ENCODE peak calls at places on chromosomes 5 and 9, in ten cellular contexts. One of them, this sample, is unnamed. For H3K27me3, the result is how much of the 10 kb centered on the place peaks cover.

GRCh38 chr5:27727254-27727653 is 688.9 kb upstream of the CDH9 start:
- DNase-seq in HCT116: no peak
- DNase-seq in heart right ventricle: no peak
- DNase-seq in right cardiac atrium: no peak
- DNase-seq in transverse colon: no peak
- DNase-seq in kidney epithelial cell: no peak
- DNase-seq in cardiac muscle cell: no peak
- DNase-seq in body of pancreas: no peak
- DNase-seq in vagina: no peak
- DNase-seq in dorsolateral prefrontal cortex: no peak
- DNase-seq in this sample: no peak

GRCh38 chr5:74042559-74043357 is 416.8 kb downstream of the ARHGEF28 start:
- DNase-seq in HCT116: no peak
- DNase-seq in heart right ventricle: no peak
- DNase-seq in right cardiac atrium: no peak
- DNase-seq in transverse colon: no peak
- DNase-seq in kidney epithelial cell: no peak
- DNase-seq in cardiac muscle cell: peak
- DNase-seq in body of pancreas: no peak
- DNase-seq in vagina: no peak
- DNase-seq in dorsolateral prefrontal cortex: no peak
- DNase-seq in this sample: no peak

GRCh38 chr9:110443146-110443877 is 105.6 kb upstream of the TXNDC8 start:
- DNase-seq in HCT116: no peak
- DNase-seq in heart right ventricle: no peak
- DNase-seq in right cardiac atrium: no peak
- DNase-seq in transverse colon: no peak
- DNase-seq in kidney epithelial cell: no peak
- DNase-seq in cardiac muscle cell: peak
- DNase-seq in body of pancreas: no peak
- DNase-seq in vagina: no peak
- DNase-seq in dorsolateral prefrontal cortex: no peak
- DNase-seq in this sample: no peak

GRCh38 chr9:3931996-3932906 is 367.6 kb downstream of the GLIS3 start:
- DNase-seq in HCT116: no peak
- DNase-seq in heart right ventricle: no peak
- DNase-seq in right cardiac atrium: no peak
- DNase-seq in transverse colon: no peak
- DNase-seq in kidney epithelial cell: no peak
- DNase-seq in cardiac muscle cell: peak
- DNase-seq in body of pancreas: no peak
- DNase-seq in vagina: no peak
- DNase-seq in dorsolateral prefrontal cortex: no peak
- DNase-seq in this sample: no peak

GRCh38 chr5:40616791-40617190 is 62.9 kb upstream of the PTGER4 start:
- DNase-seq in HCT116: no peak
- DNase-seq in heart right ventricle: no peak
- DNase-seq in right cardiac atrium: no peak
- DNase-seq in transverse colon: no peak
- DNase-seq in kidney epithelial cell: no peak
- DNase-seq in cardiac muscle cell: no peak
- DNase-seq in body of pancreas: no peak
- DNase-seq in vagina: no peak
- DNase-seq in dorsolateral prefrontal cortex: no peak
- DNase-seq in this sample: no peak

GRCh38 chr5:16588434-16589214 is 28.2 kb downstream of the RETREG1 start:
- DNase-seq in HCT116: no peak
- DNase-seq in heart right ventricle: no peak
- DNase-seq in right cardiac atrium: no peak
- DNase-seq in transverse colon: no peak
- DNase-seq in kidney epithelial cell: no peak
- DNase-seq in cardiac muscle cell: no peak
- DNase-seq in body of pancreas: peak
- DNase-seq in vagina: no peak
- DNase-seq in dorsolateral prefrontal cortex: no peak
- DNase-seq in this sample: no peak

GRCh38 chr9:25677301-25678146 is 720 bp downstream of the TUSC1 start:
- DNase-seq in HCT116: no peak
- DNase-seq in heart right ventricle: peak
- DNase-seq in right cardiac atrium: peak
- DNase-seq in transverse colon: peak
- DNase-seq in kidney epithelial cell: no peak
- DNase-seq in cardiac muscle cell: peak
- DNase-seq in body of pancreas: peak
- DNase-seq in vagina: no peak
- DNase-seq in dorsolateral prefrontal cortex: peak
- DNase-seq in this sample: peak

GRCh38 chr9:32820322-32820721 is 37.0 kb downstream of the TMEM215 start:
- DNase-seq in HCT116: no peak
- DNase-seq in heart right ventricle: no peak
- DNase-seq in right cardiac atrium: no peak
- DNase-seq in transverse colon: no peak
- DNase-seq in kidney epithelial cell: no peak
- DNase-seq in cardiac muscle cell: no peak
- DNase-seq in body of pancreas: no peak
- DNase-seq in vagina: no peak
- DNase-seq in dorsolateral prefrontal cortex: no peak
- DNase-seq in this sample: no peak

GRCh38 chr5:146048994-146049703 is 56.2 kb downstream of the PLAC8L1 start:
- DNase-seq in HCT116: peak
- DNase-seq in heart right ventricle: no peak
- DNase-seq in right cardiac atrium: no peak
- DNase-seq in transverse colon: peak
- DNase-seq in kidney epithelial cell: peak
- DNase-seq in cardiac muscle cell: peak
- DNase-seq in body of pancreas: peak
- DNase-seq in vagina: no peak
- DNase-seq in dorsolateral prefrontal cortex: peak
- DNase-seq in this sample: no peak

GRCh38 chr5:141172381-141173204 is at the start of gene PCDHB7:
- DNase-seq in HCT116: peak
- DNase-seq in heart right ventricle: no peak
- DNase-seq in right cardiac atrium: no peak
- DNase-seq in transverse colon: no peak
- DNase-seq in kidney epithelial cell: no peak
- DNase-seq in cardiac muscle cell: peak
- DNase-seq in body of pancreas: no peak
- DNase-seq in vagina: no peak
- DNase-seq in dorsolateral prefrontal cortex: no peak
- DNase-seq in this sample: no peak

GRCh38 chr5:79853676-79854418 is 137.2 kb downstream of the MTX3 start:
- DNase-seq in HCT116: peak
- DNase-seq in heart right ventricle: no peak
- DNase-seq in right cardiac atrium: no peak
- DNase-seq in transverse colon: no peak
- DNase-seq in kidney epithelial cell: peak
- DNase-seq in cardiac muscle cell: peak
- DNase-seq in body of pancreas: no peak
- DNase-seq in vagina: peak
- DNase-seq in dorsolateral prefrontal cortex: no peak
- DNase-seq in this sample: no peak

GRCh38 chr9:21239917-21240316 is at the start of gene IFNA14:
- DNase-seq in HCT116: no peak
- DNase-seq in heart right ventricle: no peak
- DNase-seq in right cardiac atrium: no peak
- DNase-seq in transverse colon: no peak
- DNase-seq in kidney epithelial cell: no peak
- DNase-seq in cardiac muscle cell: no peak
- DNase-seq in body of pancreas: no peak
- DNase-seq in vagina: no peak
- DNase-seq in dorsolateral prefrontal cortex: no peak
- DNase-seq in this sample: no peak

GRCh38 chr9:114953917-114954316 is 23.5 kb upstream of the TNFSF8 start:
- DNase-seq in HCT116: no peak
- DNase-seq in heart right ventricle: no peak
- DNase-seq in right cardiac atrium: peak
- DNase-seq in transverse colon: peak
- DNase-seq in kidney epithelial cell: peak
- DNase-seq in cardiac muscle cell: peak
- DNase-seq in body of pancreas: no peak
- DNase-seq in vagina: no peak
- DNase-seq in dorsolateral prefrontal cortex: no peak
- DNase-seq in this sample: no peak

GRCh38 chr5:161167001-161167765 is 315.2 kb upstream of the ATP10B start:
- DNase-seq in HCT116: no peak
- DNase-seq in heart right ventricle: no peak
- DNase-seq in right cardiac atrium: no peak
- DNase-seq in transverse colon: no peak
- DNase-seq in kidney epithelial cell: no peak
- DNase-seq in cardiac muscle cell: no peak
- DNase-seq in body of pancreas: peak
- DNase-seq in vagina: no peak
- DNase-seq in dorsolateral prefrontal cortex: no peak
- DNase-seq in this sample: no peak

GRCh38 chr9:81559741-81560140 is 129.6 kb downstream of the TLE1 start:
- DNase-seq in HCT116: peak
- DNase-seq in heart right ventricle: no peak
- DNase-seq in right cardiac atrium: no peak
- DNase-seq in transverse colon: no peak
- DNase-seq in kidney epithelial cell: peak
- DNase-seq in cardiac muscle cell: peak
- DNase-seq in body of pancreas: no peak
- DNase-seq in vagina: no peak
- DNase-seq in dorsolateral prefrontal cortex: no peak
- DNase-seq in this sample: no peak

GRCh38 chr5:173229381-173229959 is 5.5 kb downstream of the NKX2-5 start:
- DNase-seq in HCT116: no peak
- DNase-seq in heart right ventricle: peak
- DNase-seq in right cardiac atrium: no peak
- DNase-seq in transverse colon: no peak
- DNase-seq in kidney epithelial cell: no peak
- DNase-seq in cardiac muscle cell: no peak
- DNase-seq in body of pancreas: no peak
- DNase-seq in vagina: no peak
- DNase-seq in dorsolateral prefrontal cortex: no peak
- DNase-seq in this sample: no peak
- H3K27me3 ChIP-seq in HCT116: under half
- H3K27me3 ChIP-seq in heart right ventricle: half or more
- H3K27me3 ChIP-seq in right cardiac atrium: under half
- H3K27me3 ChIP-seq in transverse colon: half or more
- H3K27me3 ChIP-seq in kidney epithelial cell: half or more
- H3K27me3 ChIP-seq in cardiac muscle cell: under half
- H3K27me3 ChIP-seq in body of pancreas: under half
- H3K27me3 ChIP-seq in vagina: under half
- H3K27me3 ChIP-seq in dorsolateral prefrontal cortex: half or more
- H3K27me3 ChIP-seq in this sample: half or more

DNA sequence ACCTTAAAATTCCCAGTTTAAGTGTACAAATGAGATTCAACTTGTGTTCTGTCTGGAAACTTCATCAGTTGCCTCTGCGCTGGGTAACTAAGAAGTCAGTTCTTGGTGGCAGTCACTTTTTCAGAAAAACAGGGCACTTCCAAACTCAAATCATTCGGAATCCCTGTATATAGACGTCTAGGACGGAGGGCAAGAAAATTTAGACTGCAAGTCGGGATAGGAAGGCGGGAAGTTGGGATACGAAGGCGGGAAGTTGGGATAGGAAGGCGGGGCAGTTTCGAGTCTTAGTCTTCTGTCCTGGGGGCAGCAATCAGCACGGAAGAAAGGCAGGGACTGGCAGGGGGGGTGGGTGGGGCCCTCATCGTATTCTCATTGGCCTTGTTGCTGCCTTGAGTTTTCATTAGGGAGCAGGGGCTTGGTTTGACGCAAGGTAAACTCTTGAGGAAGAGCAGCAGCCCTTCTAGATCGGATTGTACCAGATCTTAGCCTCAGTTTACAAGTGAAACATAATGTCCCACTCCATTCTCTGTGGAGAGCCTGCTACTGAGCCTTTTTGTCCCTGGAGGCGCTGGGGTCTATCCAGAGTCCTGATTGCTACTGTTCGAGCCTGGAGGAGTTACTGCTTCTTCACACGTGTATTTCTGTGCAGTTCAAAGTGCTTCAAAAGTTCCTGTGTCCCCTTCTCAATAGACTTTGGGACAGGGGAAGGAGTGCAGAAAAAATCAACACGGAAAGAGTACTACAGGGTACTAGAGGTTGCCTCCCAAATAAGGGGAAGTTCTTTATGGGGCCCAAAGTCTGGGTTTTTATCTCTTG is 2.7 kb upstream of the PURA start:
- DNase-seq in HCT116: no peak
- DNase-seq in heart right ventricle: no peak
- DNase-seq in right cardiac atrium: no peak
- DNase-seq in transverse colon: no peak
- DNase-seq in kidney epithelial cell: no peak
- DNase-seq in cardiac muscle cell: no peak
- DNase-seq in body of pancreas: no peak
- DNase-seq in vagina: no peak
- DNase-seq in dorsolateral prefrontal cortex: no peak
- DNase-seq in this sample: no peak
- H3K27me3 ChIP-seq in HCT116: under half
- H3K27me3 ChIP-seq in heart right ventricle: under half
- H3K27me3 ChIP-seq in right cardiac atrium: under half
- H3K27me3 ChIP-seq in transverse colon: under half
- H3K27me3 ChIP-seq in kidney epithelial cell: under half
- H3K27me3 ChIP-seq in cardiac muscle cell: half or more
- H3K27me3 ChIP-seq in body of pancreas: under half
- H3K27me3 ChIP-seq in vagina: under half
- H3K27me3 ChIP-seq in dorsolateral prefrontal cortex: under half
- H3K27me3 ChIP-seq in this sample: under half

DNA sequence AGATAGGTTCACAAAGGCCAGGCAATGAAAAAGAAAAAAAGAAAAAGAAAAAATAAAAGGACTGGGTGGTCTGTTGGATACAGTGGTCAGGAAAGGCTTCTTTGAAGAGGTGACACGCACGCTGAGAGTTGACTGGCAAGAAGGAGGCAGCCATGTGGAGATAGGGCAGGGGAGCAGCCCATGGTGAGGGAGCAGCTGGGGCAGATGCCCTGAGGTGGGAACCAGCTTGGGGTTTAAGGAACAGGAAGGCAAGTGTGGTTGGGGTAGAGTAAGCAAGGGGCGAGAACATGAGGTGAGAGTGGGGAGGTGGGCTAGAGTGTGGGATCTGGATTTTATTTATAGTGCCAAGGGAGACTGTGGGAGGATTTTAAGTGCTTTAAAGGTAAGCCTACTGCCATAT is 6.8 kb downstream of the ENHO start:
- DNase-seq in HCT116: no peak
- DNase-seq in heart right ventricle: no peak
- DNase-seq in right cardiac atrium: no peak
- DNase-seq in transverse colon: no peak
- DNase-seq in kidney epithelial cell: no peak
- DNase-seq in cardiac muscle cell: no peak
- DNase-seq in body of pancreas: no peak
- DNase-seq in vagina: no peak
- DNase-seq in dorsolateral prefrontal cortex: no peak
- DNase-seq in this sample: no peak
- H3K27me3 ChIP-seq in HCT116: under half
- H3K27me3 ChIP-seq in heart right ventricle: under half
- H3K27me3 ChIP-seq in right cardiac atrium: under half
- H3K27me3 ChIP-seq in transverse colon: under half
- H3K27me3 ChIP-seq in kidney epithelial cell: under half
- H3K27me3 ChIP-seq in cardiac muscle cell: under half
- H3K27me3 ChIP-seq in body of pancreas: under half
- H3K27me3 ChIP-seq in vagina: under half
- H3K27me3 ChIP-seq in dorsolateral prefrontal cortex: under half
- H3K27me3 ChIP-seq in this sample: under half

DNA sequence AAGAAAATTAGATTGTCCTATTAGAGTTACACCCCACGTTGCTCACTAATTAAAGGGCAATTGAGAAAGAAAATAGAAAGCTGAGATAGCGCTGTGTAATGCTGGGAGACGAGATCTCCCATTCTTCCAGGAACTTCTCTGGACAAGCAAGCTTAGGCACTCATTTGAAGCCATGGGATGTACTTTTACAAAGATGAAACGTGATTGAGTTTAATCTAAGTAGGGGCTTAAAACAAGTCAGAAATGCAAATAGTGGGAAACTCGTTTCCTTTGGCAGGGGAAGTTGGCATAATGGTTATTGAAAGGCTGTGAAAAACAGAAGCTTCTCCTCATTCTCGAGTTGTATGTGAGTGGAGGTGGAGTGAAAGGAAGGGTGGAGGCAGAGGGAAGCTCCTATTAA is 3.7 kb downstream of the PRDM6 start:
- DNase-seq in HCT116: no peak
- DNase-seq in heart right ventricle: no peak
- DNase-seq in right cardiac atrium: no peak
- DNase-seq in transverse colon: no peak
- DNase-seq in kidney epithelial cell: no peak
- DNase-seq in cardiac muscle cell: no peak
- DNase-seq in body of pancreas: no peak
- DNase-seq in vagina: no peak
- DNase-seq in dorsolateral prefrontal cortex: no peak
- DNase-seq in this sample: no peak
- H3K27me3 ChIP-seq in HCT116: under half
- H3K27me3 ChIP-seq in heart right ventricle: half or more
- H3K27me3 ChIP-seq in right cardiac atrium: under half
- H3K27me3 ChIP-seq in transverse colon: half or more
- H3K27me3 ChIP-seq in kidney epithelial cell: half or more
- H3K27me3 ChIP-seq in cardiac muscle cell: half or more
- H3K27me3 ChIP-seq in body of pancreas: half or more
- H3K27me3 ChIP-seq in vagina: under half
- H3K27me3 ChIP-seq in dorsolateral prefrontal cortex: half or more
- H3K27me3 ChIP-seq in this sample: half or more